ENCODE peak calls at places on chromosomes 1 and 21, in four cellular contexts. M is endothelial cell of umbilical vein, G is K562, W is GM12878. F is an unnamed sample.
A peak's percentile ranks its signal among the peaks of the same experiment; 100 is the strongest.

GRCh38 chr1:100440075-100440809 is 87.9 kb downstream of the CDC14A start:
- DNase-seq in G (peak; percentile 44), W (no peak), M (no peak), F (no peak)

GRCh38 chr1:233406994-233407631 is 79.6 kb downstream of the MAP3K21 start:
- DNase-seq in G (no peak), M (no peak), W (peak; percentile 1), F (no peak)

GRCh38 chr21:23455676-23456075 is 2151.6 kb downstream of the MRPL39 start:
- DNase-seq in M (no peak), G (no peak), W (no peak), F (no peak)

GRCh38 chr1:4847731-4848130 is 193.3 kb downstream of the AJAP1 start:
- DNase-seq in M (no peak), G (no peak), W (no peak), F (no peak)

GRCh38 chr1:155018617-155019348 is 14.8 kb downstream of the DCST2 start:
- DNase-seq in M (no peak), W (no peak), G (no peak), F (no peak)

GRCh38 chr21:38780879-38781278 is 24.9 kb upstream of the ETS2 start:
- DNase-seq in W (peak; percentile 34), G (no peak), M (no peak), F (no peak)

GRCh38 chr1:233240839-233241682 is 54.5 kb downstream of the PCNX2 start:
- DNase-seq in W (no peak), M (peak; percentile 65), G (peak; percentile 40), F (peak; percentile 42)

GRCh38 chr1:40034869-40035268 is 5.7 kb upstream of the CAP1 start:
- DNase-seq in M (no peak), G (no peak), W (no peak), F (no peak)

GRCh38 chr21:35528109-35529042 is 479.3 kb upstream of the RUNX1 start:
- DNase-seq in G (no peak), M (no peak), W (no peak), F (peak; percentile 20)

GRCh38 chr1:213564215-213564659 is 423.5 kb upstream of the PROX1 start:
- DNase-seq in W (no peak), G (no peak), M (peak; percentile 51), F (no peak)

GRCh38 chr1:91689586-91690481 is 189.2 kb downstream of the CDC7 start:
- DNase-seq in W (no peak), M (peak; percentile 86), G (no peak), F (no peak)

GRCh38 chr21:42595281-42596187 is 57.9 kb upstream of the PDE9A start:
- DNase-seq in M (no peak), G (no peak), W (no peak), F (no peak)

GRCh38 chr1:30514137-30514654 is 209.2 kb downstream of the MATN1 start:
- DNase-seq in W (no peak), G (no peak), M (no peak), F (no peak)

GRCh38 chr1:25568090-25568833 is 24.9 kb downstream of the LDLRAP1 start:
- DNase-seq in M (peak; percentile 29), G (no peak), W (no peak), F (peak; percentile 63)

GRCh38 chr1:244286341-244286740 is 165.4 kb downstream of the ADSS2 start:
- DNase-seq in W (no peak), M (no peak), G (no peak), F (no peak)

GRCh38 chr1:223341111-223341510 is 22.9 kb downstream of the SUSD4 start:
- DNase-seq in G (no peak), M (no peak), W (no peak), F (peak; percentile 56)

GRCh38 chr1:212119397-212119837 is 83.9 kb downstream of the DTL start:
- DNase-seq in M (no peak), G (no peak), W (no peak), F (no peak)

GRCh38 chr1:183081402-183082110 is 58.3 kb downstream of the LAMC1 start:
- DNase-seq in G (no peak), M (no peak), W (no peak), F (no peak)

GRCh38 chr1:87334351-87335174 is 5.9 kb downstream of the LMO4 start:
- DNase-seq in M (peak; percentile 39), G (peak; percentile 24), W (no peak), F (peak; percentile 36)

GRCh38 chr1:31421404-31422040 is 8.5 kb downstream of the SERINC2 start:
- DNase-seq in W (no peak), G (no peak), M (no peak), F (peak; percentile 32)

GRCh38 chr1:225658041-225658440 is 5.1 kb upstream of the ENAH start:
- DNase-seq in G (no peak), W (no peak), M (no peak), F (peak; percentile 56)

GRCh38 chr1:1153874-1154273 is 19.8 kb upstream of the TTLL10 start:
- DNase-seq in M (no peak), G (no peak), W (no peak), F (peak; percentile 8)

GRCh38 chr1:18965206-18966173 is 9.0 kb upstream of the IFFO2 start:
- DNase-seq in G (no peak), W (no peak), M (no peak), F (peak; percentile 59)

GRCh38 chr1:25711555-25712298 is 88.3 kb upstream of the SELENON start:
- DNase-seq in G (peak; percentile 45), M (no peak), W (no peak), F (peak; percentile 92)

GRCh38 chr1:101128851-101129250 is 103.3 kb upstream of the DPH5 start:
- DNase-seq in G (no peak), M (no peak), W (no peak), F (no peak)

GRCh38 chr1:61079898-61080336 is 2.4 kb upstream of the NFIA start:
- DNase-seq in G (peak; percentile 76), M (peak; percentile 82), W (no peak), F (peak; percentile 67)

GRCh38 chr21:45330075-45330781 is 42.5 kb upstream of the POFUT2 start:
- DNase-seq in G (no peak), M (no peak), W (no peak), F (peak; percentile 88)

GRCh38 chr1:236253918-236254637 is 27.7 kb downstream of the ERO1B start:
- DNase-seq in G (no peak), M (no peak), W (no peak), F (no peak)

GRCh38 chr1:236522937-236523703 is 662 bp upstream of the LGALS8 start:
- DNase-seq in M (peak; percentile 21), G (no peak), W (no peak), F (no peak)

GRCh38 chr1:229557913-229558414 is 543 bp downstream of the ABCB10 start:
- DNase-seq in W (no peak), M (peak; percentile 28), G (peak; percentile 62), F (no peak)

GRCh38 chr1:248901578-248901977 is 4.5 kb upstream of the PGBD2 start:
- DNase-seq in G (no peak), W (no peak), M (no peak), F (no peak)

GRCh38 chr1:37189111-37189510 is 154.8 kb upstream of the GRIK3 start:
- DNase-seq in G (no peak), W (no peak), M (no peak), F (no peak)

GRCh38 chr21:42614811-42615342 is 38.5 kb upstream of the PDE9A start:
- DNase-seq in M (no peak), G (no peak), W (no peak), F (no peak)

GRCh38 chr1:226632169-226632884 is 83.8 kb downstream of the STUM start:
- DNase-seq in W (no peak), G (no peak), M (no peak), F (no peak)

GRCh38 chr1:94982403-94982802 is 55.5 kb upstream of the CNN3 start:
- DNase-seq in W (no peak), M (peak; percentile 68), G (no peak), F (no peak)

GRCh38 chr1:50129201-50129600 is 20.5 kb downstream of the ELAVL4 start:
- DNase-seq in M (no peak), G (no peak), W (no peak), F (no peak)

GRCh38 chr1:56563568-56563967 is 15.8 kb downstream of the PLPP3 start:
- DNase-seq in M (no peak), G (no peak), W (no peak), F (no peak)

GRCh38 chr1:56564615-56565014 is 14.7 kb downstream of the PLPP3 start:
- DNase-seq in G (no peak), W (no peak), M (no peak), F (no peak)

GRCh38 chr1:56566994-56567393 is 12.4 kb downstream of the PLPP3 start:
- DNase-seq in W (no peak), G (no peak), M (no peak), F (no peak)

GRCh38 chr1:56563045-56563444 is 16.3 kb downstream of the PLPP3 start:
- DNase-seq in W (no peak), M (no peak), G (no peak), F (no peak)

DNA sequence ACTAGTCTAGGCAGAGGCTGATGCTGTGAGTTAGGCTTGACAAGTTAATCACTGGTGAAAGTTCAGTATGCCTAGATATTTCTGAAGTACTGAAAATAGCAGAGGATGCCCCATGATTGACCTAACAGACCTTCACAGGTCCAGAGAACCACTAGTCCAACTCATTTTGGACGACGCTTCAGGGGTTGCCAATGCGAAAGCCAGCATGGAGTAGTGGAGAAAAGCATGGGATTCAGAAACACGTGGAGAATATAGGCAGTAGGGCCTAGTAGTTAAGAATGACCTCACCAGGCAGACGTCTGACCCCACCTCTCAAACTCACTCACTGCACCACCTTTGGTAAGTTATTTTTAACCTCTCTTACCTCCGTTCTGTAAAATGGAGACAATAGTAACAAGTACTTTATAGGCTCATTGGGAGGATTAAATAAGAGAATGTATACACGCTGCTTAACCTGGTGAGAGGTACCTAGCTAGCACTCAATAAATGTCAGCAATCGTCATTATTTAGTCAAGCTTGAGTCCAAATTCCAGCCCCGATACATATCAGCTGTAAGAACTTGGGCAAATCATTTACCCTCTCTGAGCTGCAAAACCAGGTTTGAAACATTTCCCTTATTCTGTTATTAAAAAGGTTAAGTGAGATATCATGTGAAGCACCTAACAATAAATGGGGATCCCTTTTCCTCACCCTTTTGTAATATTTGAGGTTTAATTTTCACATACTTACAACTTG is 13.2 kb downstream of the PLPP3 start:
- DNase-seq in W (no peak), M (no peak), G (no peak), F (no peak)
- H3K27ac ChIP-seq in W (no peak overlapping the region), M (no peak overlapping the region), G (no peak overlapping the region), F (no peak overlapping the region)

GRCh38 chr1:67552336-67552759 is 122.1 kb upstream of the SERBP1 start:
- DNase-seq in W (no peak), M (no peak), G (no peak), F (no peak)
- TF ChIP-seq FOS in W (no peak), M (no peak), G (no peak), F (no peak)

GRCh38 chr1:27575861-27576331 is 28.0 kb downstream of the AHDC1 start:
- DNase-seq in G (peak; percentile 69), W (no peak), M (peak; percentile 56), F (no peak)
- H3K27ac ChIP-seq in G (no peak overlapping the region), W (no peak overlapping the region), M (peak overlapping the region; percentile 66), F (peak overlapping the region; percentile 77)

DNA sequence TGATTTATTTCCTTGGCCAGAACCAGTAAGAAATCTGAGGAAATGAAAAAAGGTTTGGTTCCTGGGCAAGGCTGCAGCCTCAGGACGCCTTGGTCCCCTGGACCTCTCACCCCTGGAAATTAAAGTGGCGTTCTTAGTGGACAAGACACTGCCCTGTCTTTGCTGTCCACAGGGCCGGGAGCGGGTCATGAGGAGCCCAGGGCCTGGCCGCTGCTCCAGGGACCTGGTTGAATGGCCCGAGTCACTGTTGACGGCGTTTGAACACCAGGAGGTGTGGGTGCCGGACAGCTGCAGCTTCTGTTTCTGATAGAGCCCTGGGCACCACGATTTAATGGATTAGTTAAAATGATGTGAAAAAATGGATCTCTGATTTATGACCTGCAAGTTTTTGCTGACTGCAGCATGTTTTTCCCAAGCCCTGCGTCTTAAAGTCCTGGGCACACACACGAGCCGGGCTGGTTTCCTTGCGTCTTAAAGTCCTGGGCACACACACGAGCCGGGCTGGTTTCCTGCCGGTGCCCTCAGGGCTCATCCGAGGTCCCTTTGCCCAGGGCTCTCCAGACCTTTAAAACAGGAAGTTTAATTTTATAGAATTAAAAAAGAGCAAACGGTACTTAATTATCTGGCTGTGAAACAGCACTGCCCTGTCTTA is 74.1 kb upstream of the ACTRT2 start:
- DNase-seq in G (no peak), W (no peak), M (no peak), F (no peak)
- TF ChIP-seq FOS in G (no peak), W (no peak), M (no peak), F (no peak)